ENCODE peak calls at places on chromosome 9, in four cellular contexts. T, L, J and P are unnamed samples.

GRCh38 chr9:24118170-24118569 is 292.1 kb upstream of the ELAVL2 start:
- DNase-seq in J (no peak), T (no peak), L (no peak), P (no peak)

GRCh38 chr9:27184556-27185351 is 75.7 kb downstream of the TEK start:
- DNase-seq in T (no peak), L (no peak), J (no peak), P (peak)

GRCh38 chr9:120032639-120033038 is 547.3 kb downstream of the CDK5RAP2 start:
- DNase-seq in J (peak), T (no peak), L (no peak), P (no peak)

GRCh38 chr9:76223749-76224340 is 170.4 kb downstream of the RFK start:
- DNase-seq in L (no peak), J (peak), T (no peak), P (no peak)

GRCh38 chr9:136483589-136484152 is 831 bp upstream of the SEC16A start:
- DNase-seq in T (peak), J (peak), L (peak), P (peak)

GRCh38 chr9:129769582-129770107 is 16.8 kb upstream of the PTGES start:
- DNase-seq in T (no peak), J (no peak), L (no peak), P (no peak)

GRCh38 chr9:6567140-6567591 is 78.4 kb downstream of the GLDC start:
- DNase-seq in L (peak), T (no peak), J (no peak), P (peak)

GRCh38 chr9:80550181-80550580 is 978.4 kb downstream of the TLE4 start:
- DNase-seq in J (no peak), L (no peak), T (no peak), P (no peak)

GRCh38 chr9:89622933-89623861 is 18.4 kb downstream of the GADD45G start:
- DNase-seq in J (no peak), T (no peak), L (no peak), P (no peak)

GRCh38 chr9:7690007-7690406 is 109.6 kb downstream of the DMAC1 start:
- DNase-seq in L (no peak), J (no peak), T (no peak), P (no peak)

GRCh38 chr9:19113964-19114679 is 11.4 kb upstream of the HAUS6 start:
- DNase-seq in L (no peak), T (no peak), J (no peak), P (no peak)

GRCh38 chr9:125204477-125204876 is 4.1 kb downstream of the RABEPK start:
- DNase-seq in J (no peak), T (no peak), L (no peak), P (no peak)

GRCh38 chr9:95249986-95250385 is 67.5 kb downstream of the FANCC start:
- DNase-seq in J (no peak), T (no peak), L (no peak), P (no peak)

GRCh38 chr9:27548055-27548741 is 18.6 kb upstream of the MOB3B start:
- DNase-seq in T (no peak), L (peak), J (no peak), P (no peak)

GRCh38 chr9:110835404-110835803 is 166.8 kb downstream of the MUSK start:
- DNase-seq in J (no peak), T (no peak), L (peak), P (no peak)

GRCh38 chr9:112555844-112556482 is 69.3 kb downstream of the KIAA1958 start:
- DNase-seq in T (no peak), J (no peak), L (no peak), P (peak)

GRCh38 chr9:136485049-136485647 is 2.3 kb upstream of the SEC16A start:
- DNase-seq in L (peak), T (peak), J (peak), P (no peak)

GRCh38 chr9:101274971-101275670 is 109.7 kb downstream of the BAAT start:
- DNase-seq in J (no peak), L (no peak), T (no peak), P (no peak)

GRCh38 chr9:81417885-81418284 is 271.5 kb downstream of the TLE1 start:
- DNase-seq in J (no peak), L (no peak), T (no peak), P (no peak)

GRCh38 chr9:17082343-17082742 is 52.5 kb upstream of the CNTLN start:
- DNase-seq in J (peak), T (peak), L (no peak), P (no peak)

GRCh38 chr9:136552117-136552685 is 6.4 kb upstream of the NOTCH1 start:
- DNase-seq in T (no peak), L (no peak), J (no peak), P (no peak)

GRCh38 chr9:71144495-71144894 is 23.1 kb upstream of the TRPM3 start:
- DNase-seq in L (no peak), J (no peak), T (no peak), P (no peak)

GRCh38 chr9:4316409-4316808 is 16.5 kb upstream of the GLIS3 start:
- DNase-seq in L (no peak), T (no peak), J (no peak), P (no peak)

GRCh38 chr9:137286980-137287383 is 9.5 kb downstream of the TOR4A start:
- DNase-seq in L (no peak), T (no peak), J (peak), P (no peak)

GRCh38 chr9:97518909-97519307 is 17.4 kb downstream of the TMOD1 start:
- DNase-seq in T (peak), J (no peak), L (peak), P (peak)

GRCh38 chr9:134403682-134404301 is 77.5 kb downstream of the RXRA start:
- DNase-seq in J (no peak), L (no peak), T (peak), P (no peak)

GRCh38 chr9:83620841-83621636 is 1.9 kb upstream of the IDNK start:
- DNase-seq in T (no peak), L (peak), J (peak), P (peak)

GRCh38 chr9:116572095-116572748 is 114.9 kb upstream of the TRIM32 start:
- DNase-seq in T (peak), L (peak), J (peak), P (no peak)

GRCh38 chr9:78574354-78575036 is 277.6 kb downstream of the PSAT1 start:
- DNase-seq in L (no peak), T (no peak), J (no peak), P (no peak)

GRCh38 chr9:87766697-87767096 is 40.8 kb downstream of the CTSL start:
- DNase-seq in L (peak), T (no peak), J (peak), P (peak)

GRCh38 chr9:137240321-137240840 is 706 bp upstream of the TUBB4B start:
- DNase-seq in L (peak), T (peak), J (no peak), P (no peak)

GRCh38 chr9:86732514-86732913 is 214.8 kb downstream of the GAS1 start:
- DNase-seq in T (peak), J (no peak), L (peak), P (peak)

GRCh38 chr9:70411930-70412677 is 2.4 kb downstream of the KLF9 start:
- DNase-seq in T (peak), J (peak), L (peak), P (peak)

GRCh38 chr9:26748449-26749058 is 144.0 kb downstream of the CAAP1 start:
- DNase-seq in J (no peak), T (no peak), L (no peak), P (no peak)

GRCh38 chr9:134886413-134886913 is 5.9 kb downstream of the FCN2 start:
- DNase-seq in T (no peak), J (no peak), L (no peak), P (no peak)

DNA sequence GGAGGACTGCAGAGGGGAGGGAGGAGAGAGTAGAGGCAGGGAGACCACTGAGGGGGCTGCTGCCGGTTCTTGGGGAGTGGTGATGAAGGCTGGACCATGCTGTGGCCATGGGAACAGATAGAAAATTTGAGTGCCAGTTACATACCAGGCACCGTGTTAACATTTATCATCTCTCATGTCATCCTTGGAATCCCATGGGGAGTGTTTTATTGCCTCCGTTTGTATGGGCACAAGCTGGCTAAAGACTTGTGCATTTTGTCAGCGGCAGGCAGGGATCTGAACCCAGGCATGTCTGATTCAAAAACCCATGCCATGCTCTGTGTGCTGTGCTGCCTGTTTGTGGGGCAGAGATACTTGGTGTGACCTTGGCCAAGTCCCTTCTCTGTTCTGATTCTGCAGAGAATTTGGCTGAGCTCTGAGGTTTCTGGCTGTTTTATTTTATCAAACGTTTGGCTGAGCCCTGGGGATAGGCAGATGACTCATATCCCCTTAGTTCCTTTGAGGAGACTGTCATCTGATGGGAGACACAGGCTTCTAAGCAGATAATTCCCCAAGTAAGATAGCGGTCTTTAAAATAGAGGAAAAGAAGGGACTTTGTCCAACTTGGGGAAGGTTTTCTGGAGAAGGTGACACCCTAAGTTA is 22.2 kb downstream of the COL27A1 start:
- DNase-seq in T (no peak), L (peak), J (no peak), P (no peak)
- H3K27ac ChIP-seq in T (no peak), L (peak), J (no peak), P (no peak)

GRCh38 chr9:121670447-121670846 is 19.0 kb downstream of the DAB2IP start:
- DNase-seq in L (no peak), J (no peak), T (no peak), P (no peak)
- H3K27ac ChIP-seq in L (no peak), J (no peak), T (no peak), P (no peak)

DNA sequence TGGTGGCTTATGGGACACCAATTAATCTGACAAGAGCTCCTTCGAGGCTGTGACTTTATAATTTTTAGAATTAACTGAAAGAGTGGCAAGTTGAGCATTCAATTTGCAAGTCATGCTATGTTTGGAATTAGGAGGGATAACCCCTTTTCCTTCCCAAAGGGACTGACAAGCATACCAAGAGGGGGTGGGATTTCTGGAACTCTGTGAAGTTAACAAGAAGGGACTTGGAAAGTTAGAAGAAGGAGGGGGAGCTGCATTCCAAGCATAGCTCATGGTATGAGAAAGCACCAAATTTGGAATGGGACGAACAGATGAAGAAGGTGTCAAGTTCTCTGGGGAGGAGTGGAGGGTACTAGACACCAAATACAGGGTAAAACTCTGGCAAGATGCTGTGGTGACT is 8.9 kb upstream of the PALM2AKAP2 start:
- DNase-seq in T (no peak), L (peak), J (peak), P (no peak)
- H3K27ac ChIP-seq in T (no peak), L (no peak), J (no peak), P (no peak)

DNA sequence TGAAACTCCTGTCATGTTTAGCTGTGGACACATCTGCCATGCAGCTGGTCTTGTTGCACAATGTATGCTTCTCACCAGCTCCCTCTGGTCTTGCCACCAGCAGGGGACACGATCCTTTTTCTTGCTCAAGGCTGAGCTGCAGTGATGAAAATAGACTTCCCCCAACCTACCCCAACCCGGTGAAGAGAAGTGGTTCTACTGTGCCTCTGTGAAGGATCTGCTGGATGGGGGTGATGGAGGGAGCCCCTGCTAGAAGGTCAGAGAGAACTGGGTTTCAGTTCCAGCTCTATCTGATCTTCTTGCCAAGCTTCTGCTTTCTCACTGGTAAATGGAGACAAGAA is 185.3 kb upstream of the KLF4 start:
- DNase-seq in J (no peak), T (peak), L (no peak), P (no peak)
- H3K27ac ChIP-seq in J (no peak), T (no peak), L (no peak), P (no peak)

DNA sequence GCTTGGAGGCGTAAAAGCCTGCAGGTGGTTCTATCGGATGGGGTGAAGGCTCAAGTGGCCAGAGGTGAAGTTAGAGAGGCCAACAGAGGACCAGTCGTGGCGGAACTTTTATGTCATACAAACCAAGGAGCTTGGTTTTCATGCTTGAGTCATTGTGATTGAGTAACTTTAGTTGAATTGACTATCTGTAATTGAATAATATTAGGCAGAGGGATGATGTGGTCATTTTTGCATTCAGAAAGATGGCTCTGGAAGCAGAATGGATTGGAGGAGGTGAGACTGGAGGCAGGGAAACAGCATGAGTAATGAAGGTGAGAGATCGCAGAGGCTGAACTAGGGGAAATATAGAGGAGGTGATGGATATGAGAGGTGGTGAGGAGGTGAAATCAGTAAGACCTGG is 7.1 kb upstream of the SPINK4 start:
- DNase-seq in L (no peak), J (no peak), T (no peak), P (no peak)
- H3K27ac ChIP-seq in L (peak), J (no peak), T (no peak), P (peak)